ENCODE peak calls at places on chromosomes 16 and 17, in ten cellular contexts. F is endodermal cell, B is lung, D is ovary, K is IMR-90, S is stomach, E is tibial artery, M is heart left ventricle, G is left ventricle myocardium inferior, V is ascending aorta. Y is an unnamed sample.

GRCh38 chr17:8359769-8360168 is 16.7 kb downstream of the KRABD2 start:
- DNase-seq in F (no peak), G (no peak), E (no peak), V (no peak), M (no peak), K (peak; percentile 96), B (no peak), S (no peak), D (no peak), Y (no peak)

GRCh38 chr17:1871743-1872142 is 41.9 kb downstream of the RPA1 start:
- DNase-seq in K (no peak), G (no peak), V (no peak), M (no peak), S (no peak), B (no peak), D (no peak), F (no peak), E (no peak), Y (no peak)

GRCh38 chr16:69270395-69270794 is 40.8 kb upstream of the VPS4A start:
- DNase-seq in E (no peak), G (no peak), V (no peak), K (peak; percentile 31), D (no peak), S (no peak), F (no peak), B (no peak), M (no peak), Y (no peak)

GRCh38 chr16:86601356-86601755 is 23.0 kb downstream of the FOXL1 start:
- DNase-seq in F (no peak), K (no peak), V (no peak), M (no peak), G (no peak), D (no peak), S (no peak), E (no peak), B (no peak), Y (no peak)

GRCh38 chr17:4215882-4216411 is 47.8 kb downstream of the ANKFY1 start:
- DNase-seq in V (no peak), B (no peak), S (no peak), G (no peak), E (no peak), D (no peak), F (no peak), K (no peak), M (no peak), Y (no peak)

GRCh38 chr17:10843806-10844205 is 5.9 kb upstream of the PIRT start:
- DNase-seq in S (peak; percentile 86), M (no peak), E (no peak), F (peak; percentile 72), V (no peak), G (no peak), B (no peak), K (no peak), D (no peak), Y (no peak)

GRCh38 chr17:28551421-28552186 is 820 bp downstream of the UNC119 start:
- DNase-seq in K (no peak), B (no peak), V (no peak), E (no peak), F (peak; percentile 73), M (no peak), G (no peak), S (no peak), D (no peak), Y (peak; percentile 31)

GRCh38 chr17:66910651-66911285 is 53.7 kb upstream of the CACNG4 start:
- DNase-seq in S (no peak), E (no peak), V (no peak), F (no peak), G (no peak), B (no peak), K (no peak), D (no peak), M (no peak), Y (no peak)

GRCh38 chr16:83118365-83118764 is 491.6 kb downstream of the CDH13 start:
- DNase-seq in F (no peak), M (no peak), K (peak; percentile 47), D (no peak), B (no peak), V (no peak), E (no peak), G (no peak), S (no peak), Y (no peak)

GRCh38 chr17:2055494-2056220 is 754 bp downstream of the HIC1 start:
- DNase-seq in F (no peak), K (peak; percentile 55), B (no peak), E (no peak), G (no peak), V (no peak), M (peak; percentile 63), S (no peak), D (peak; percentile 67), Y (no peak)

GRCh38 chr16:31215287-31216115 is 1.4 kb downstream of the PYDC1 start:
- DNase-seq in V (no peak), S (peak; percentile 64), D (no peak), F (peak; percentile 95), B (peak; percentile 56), K (peak; percentile 55), G (peak; percentile 62), E (peak; percentile 36), M (peak; percentile 68), Y (peak; percentile 52)

GRCh38 chr16:11097782-11098167 is 153.4 kb downstream of the CLEC16A start:
- DNase-seq in G (no peak), S (no peak), M (no peak), K (no peak), E (no peak), V (no peak), D (no peak), F (no peak), B (no peak), Y (no peak)

GRCh38 chr17:1592751-1593629 is 30.4 kb upstream of the PITPNA start:
- DNase-seq in V (no peak), F (no peak), S (no peak), G (no peak), D (no peak), E (no peak), M (no peak), B (no peak), K (no peak), Y (no peak)

GRCh38 chr17:18374216-18374615 is 3.4 kb upstream of the EVPLL start:
- DNase-seq in F (no peak), K (no peak), G (no peak), B (no peak), V (no peak), M (no peak), S (no peak), D (no peak), E (no peak), Y (no peak)

GRCh38 chr17:67503184-67503583 is 126.1 kb downstream of the PITPNC1 start:
- DNase-seq in G (no peak), F (peak; percentile 44), M (no peak), E (no peak), D (no peak), S (no peak), B (no peak), K (peak; percentile 53), V (no peak), Y (peak; percentile 51)

GRCh38 chr16:70688266-70688742 is 2.5 kb upstream of the MTSS2 start:
- DNase-seq in V (no peak), E (peak; percentile 68), G (peak; percentile 70), S (peak; percentile 57), D (peak; percentile 80), F (peak; percentile 75), B (peak; percentile 78), K (peak; percentile 59), M (peak; percentile 79), Y (no peak)

GRCh38 chr16:71792176-71792575 is 16.5 kb downstream of the AP1G1 start:
- DNase-seq in S (no peak), F (no peak), K (no peak), B (no peak), E (no peak), M (no peak), D (no peak), G (no peak), V (no peak), Y (no peak)

GRCh38 chr16:4826980-4827379 is 20.1 kb downstream of the GLYR1 start:
- DNase-seq in M (peak; percentile 79), V (no peak), F (no peak), D (no peak), S (no peak), E (no peak), K (no peak), B (no peak), G (peak; percentile 50), Y (peak; percentile 29)
- H3K4me1 ChIP-seq in M (peaks cover 35% of the 10 kb centered on the region), V (no peaks in the 10 kb centered on the region), F (no peaks in the 10 kb centered on the region), D (no peaks in the 10 kb centered on the region), S (no peaks in the 10 kb centered on the region), E (no peaks in the 10 kb centered on the region), K (no peaks in the 10 kb centered on the region), B (no peaks in the 10 kb centered on the region), G (peaks cover 87% of the 10 kb centered on the region), Y (no peaks in the 10 kb centered on the region)

GRCh38 chr16:85523602-85524364 is 89.3 kb upstream of the GSE1 start:
- DNase-seq in D (peak; percentile 53), M (peak; percentile 81), V (no peak), K (peak; percentile 45), G (peak; percentile 58), S (peak; percentile 74), E (no peak), F (peak; percentile 89), B (peak; percentile 70), Y (peak; percentile 67)
- TF ChIP-seq CTCF in D (no peak), M (no peak), V (no peak), K (no peak), G (no peak), S (no peak), E (no peak), F (no peak), B (no peak), Y (no peak)

GRCh38 chr17:19551708-19552148 is 18.1 kb downstream of the SLC47A1 start:
- DNase-seq in K (no peak), E (no peak), B (no peak), V (no peak), F (peak; percentile 30), M (no peak), D (no peak), S (no peak), G (no peak), Y (no peak)
- H3K4me3 ChIP-seq in K (no peak overlapping the region), E (no peak overlapping the region), B (no peak overlapping the region), V (peak overlapping the region; percentile 3), F (no peak overlapping the region), M (no peak overlapping the region), D (no peak overlapping the region), S (no peak overlapping the region), G (no peak overlapping the region), Y (no peak overlapping the region)

DNA sequence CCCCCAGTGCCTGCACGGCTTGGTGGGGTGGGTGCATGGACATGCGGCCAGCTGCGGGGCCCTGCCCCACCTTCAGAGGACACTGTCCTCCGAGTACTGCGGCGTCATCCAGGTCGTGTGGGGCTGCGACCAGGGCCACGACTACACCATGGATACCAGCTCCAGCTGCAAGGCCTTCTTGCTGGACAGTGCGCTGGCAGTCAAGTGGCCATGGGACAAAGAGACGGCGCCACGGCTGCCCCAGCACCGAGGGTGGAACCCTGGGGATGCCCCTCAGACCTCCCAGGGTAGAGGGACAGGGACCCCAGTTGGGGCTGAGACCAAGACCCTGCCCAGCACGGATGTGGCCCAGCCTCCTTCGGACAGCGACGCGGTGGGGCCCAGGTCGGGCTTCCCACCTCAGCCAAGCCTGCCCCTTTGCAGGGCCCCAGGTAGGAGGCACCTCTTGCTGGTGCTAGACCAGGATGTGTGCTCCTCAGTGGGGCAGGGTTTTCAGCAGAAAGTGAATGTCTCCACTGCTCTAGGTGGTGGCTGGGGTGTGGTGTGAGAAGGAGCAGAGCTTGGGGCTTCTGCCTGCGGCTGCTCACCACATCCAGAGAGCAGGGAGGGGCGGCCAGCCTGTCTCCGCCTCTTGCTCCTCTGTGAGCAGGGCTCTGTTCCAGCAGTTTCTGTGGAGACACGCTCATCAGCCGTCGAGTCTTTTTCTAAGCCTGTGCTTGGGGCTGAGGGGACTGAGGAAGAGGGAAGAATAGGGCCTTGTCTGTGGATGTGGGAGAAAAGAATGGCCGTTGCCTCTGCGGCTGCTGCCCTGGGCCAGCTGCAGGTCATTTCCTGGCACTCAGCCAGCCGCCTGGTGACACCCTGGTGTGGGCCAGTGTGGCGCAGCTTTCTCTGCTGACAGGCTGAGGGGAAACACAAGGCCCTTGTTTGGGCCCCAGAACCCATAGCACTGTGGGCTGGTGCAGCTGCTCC is 2.2 kb downstream of the ZNF276 start:
- DNase-seq in D (no peak), M (peak; percentile 83), S (peak; percentile 45), F (no peak), V (no peak), E (no peak), G (peak; percentile 62), B (no peak), K (peak; percentile 14), Y (peak; percentile 36)
- H3K4me1 ChIP-seq in D (peaks cover 11% of the 10 kb centered on the region), M (peaks cover 44% of the 10 kb centered on the region), S (peaks cover 30% of the 10 kb centered on the region), F (peaks cover 5% of the 10 kb centered on the region), V (peaks cover 11% of the 10 kb centered on the region), E (peaks cover 35% of the 10 kb centered on the region), G (peaks cover 55% of the 10 kb centered on the region), B (peaks cover 19% of the 10 kb centered on the region), K (peaks cover 17% of the 10 kb centered on the region), Y (peaks cover 30% of the 10 kb centered on the region)